ENCODE peak calls at places on chromosomes 16 and 17, in eight cellular contexts. One of them, this sample, is unnamed.

GRCh38 chr17:29789186-29790170 is 140.6 kb downstream of the SSH2 start:
- DNase-seq in NCI-H460: no peak
- DNase-seq in NCI-H1105 treated with DMSO at 0.1 percent for 48 hours: no peak
- DNase-seq in HT-29: no peak
- DNase-seq in H9: no peak
- DNase-seq in astrocyte of the cerebellum: no peak
- DNase-seq in dermis microvascular lymphatic vessel endothelial cell: no peak
- DNase-seq in fibroblast of mammary gland: no peak
- DNase-seq in this sample: no peak

GRCh38 chr17:77829871-77830799 is 128.4 kb upstream of the TNRC6C start:
- DNase-seq in NCI-H460: no peak
- DNase-seq in NCI-H1105 treated with DMSO at 0.1 percent for 48 hours: no peak
- DNase-seq in HT-29: no peak
- DNase-seq in H9: no peak
- DNase-seq in astrocyte of the cerebellum: peak
- DNase-seq in dermis microvascular lymphatic vessel endothelial cell: no peak
- DNase-seq in fibroblast of mammary gland: peak
- DNase-seq in this sample: peak

GRCh38 chr17:81249233-81250040 is 10.3 kb downstream of the NDUFAF8 start:
- DNase-seq in NCI-H460: no peak
- DNase-seq in NCI-H1105 treated with DMSO at 0.1 percent for 48 hours: no peak
- DNase-seq in HT-29: no peak
- DNase-seq in H9: no peak
- DNase-seq in astrocyte of the cerebellum: no peak
- DNase-seq in dermis microvascular lymphatic vessel endothelial cell: no peak
- DNase-seq in fibroblast of mammary gland: peak
- DNase-seq in this sample: no peak

GRCh38 chr16:70430667-70431536 is 8.0 kb downstream of the ST3GAL2 start:
- DNase-seq in NCI-H460: no peak
- DNase-seq in NCI-H1105 treated with DMSO at 0.1 percent for 48 hours: no peak
- DNase-seq in HT-29: peak
- DNase-seq in H9: peak
- DNase-seq in astrocyte of the cerebellum: no peak
- DNase-seq in dermis microvascular lymphatic vessel endothelial cell: peak
- DNase-seq in fibroblast of mammary gland: peak
- DNase-seq in this sample: no peak

GRCh38 chr17:72545756-72546155 is 424.9 kb downstream of the SOX9 start:
- DNase-seq in NCI-H460: no peak
- DNase-seq in NCI-H1105 treated with DMSO at 0.1 percent for 48 hours: no peak
- DNase-seq in HT-29: no peak
- DNase-seq in H9: no peak
- DNase-seq in astrocyte of the cerebellum: no peak
- DNase-seq in dermis microvascular lymphatic vessel endothelial cell: no peak
- DNase-seq in fibroblast of mammary gland: peak
- DNase-seq in this sample: no peak

GRCh38 chr17:48492401-48493298 is 38.2 kb downstream of the HOXB1 start:
- DNase-seq in NCI-H460: peak
- DNase-seq in NCI-H1105 treated with DMSO at 0.1 percent for 48 hours: peak
- DNase-seq in HT-29: peak
- DNase-seq in H9: peak
- DNase-seq in astrocyte of the cerebellum: no peak
- DNase-seq in dermis microvascular lymphatic vessel endothelial cell: peak
- DNase-seq in fibroblast of mammary gland: peak
- DNase-seq in this sample: no peak

GRCh38 chr16:31427441-31428276 is 501 bp downstream of the COX6A2 start:
- DNase-seq in NCI-H460: no peak
- DNase-seq in NCI-H1105 treated with DMSO at 0.1 percent for 48 hours: no peak
- DNase-seq in HT-29: no peak
- DNase-seq in H9: peak
- DNase-seq in astrocyte of the cerebellum: no peak
- DNase-seq in dermis microvascular lymphatic vessel endothelial cell: no peak
- DNase-seq in fibroblast of mammary gland: peak
- DNase-seq in this sample: no peak

GRCh38 chr16:57144027-57144426 is 41.8 kb downstream of the PSME3IP1 start:
- DNase-seq in NCI-H460: no peak
- DNase-seq in NCI-H1105 treated with DMSO at 0.1 percent for 48 hours: no peak
- DNase-seq in HT-29: no peak
- DNase-seq in H9: no peak
- DNase-seq in astrocyte of the cerebellum: no peak
- DNase-seq in dermis microvascular lymphatic vessel endothelial cell: no peak
- DNase-seq in fibroblast of mammary gland: no peak
- DNase-seq in this sample: no peak

GRCh38 chr16:23508589-23509440 is 1.5 kb downstream of the GGA2 start:
- DNase-seq in NCI-H460: no peak
- DNase-seq in NCI-H1105 treated with DMSO at 0.1 percent for 48 hours: no peak
- DNase-seq in HT-29: peak
- DNase-seq in H9: peak
- DNase-seq in astrocyte of the cerebellum: no peak
- DNase-seq in dermis microvascular lymphatic vessel endothelial cell: no peak
- DNase-seq in fibroblast of mammary gland: peak
- DNase-seq in this sample: no peak

GRCh38 chr16:55709801-55710200 is 54.0 kb downstream of the SLC6A2 start:
- DNase-seq in NCI-H460: no peak
- DNase-seq in NCI-H1105 treated with DMSO at 0.1 percent for 48 hours: no peak
- DNase-seq in HT-29: no peak
- DNase-seq in H9: no peak
- DNase-seq in astrocyte of the cerebellum: no peak
- DNase-seq in dermis microvascular lymphatic vessel endothelial cell: no peak
- DNase-seq in fibroblast of mammary gland: no peak
- DNase-seq in this sample: no peak

GRCh38 chr16:10325783-10326543 is 59.9 kb upstream of the ATF7IP2 start:
- DNase-seq in NCI-H460: no peak
- DNase-seq in NCI-H1105 treated with DMSO at 0.1 percent for 48 hours: no peak
- DNase-seq in HT-29: no peak
- DNase-seq in H9: no peak
- DNase-seq in astrocyte of the cerebellum: no peak
- DNase-seq in dermis microvascular lymphatic vessel endothelial cell: no peak
- DNase-seq in fibroblast of mammary gland: no peak
- DNase-seq in this sample: no peak

GRCh38 chr16:66103245-66103644 is 263.2 kb upstream of the CDH5 start:
- DNase-seq in NCI-H460: no peak
- DNase-seq in NCI-H1105 treated with DMSO at 0.1 percent for 48 hours: no peak
- DNase-seq in HT-29: no peak
- DNase-seq in H9: no peak
- DNase-seq in astrocyte of the cerebellum: no peak
- DNase-seq in dermis microvascular lymphatic vessel endothelial cell: no peak
- DNase-seq in fibroblast of mammary gland: peak
- DNase-seq in this sample: no peak

GRCh38 chr17:40577611-40578065 is 12.4 kb upstream of the CCR7 start:
- DNase-seq in NCI-H460: no peak
- DNase-seq in NCI-H1105 treated with DMSO at 0.1 percent for 48 hours: no peak
- DNase-seq in HT-29: no peak
- DNase-seq in H9: no peak
- DNase-seq in astrocyte of the cerebellum: no peak
- DNase-seq in dermis microvascular lymphatic vessel endothelial cell: no peak
- DNase-seq in fibroblast of mammary gland: no peak
- DNase-seq in this sample: no peak

GRCh38 chr16:1990336-1991134 is 765 bp downstream of the SYNGR3 start:
- DNase-seq in NCI-H460: no peak
- DNase-seq in NCI-H1105 treated with DMSO at 0.1 percent for 48 hours: peak
- DNase-seq in HT-29: no peak
- DNase-seq in H9: peak
- DNase-seq in astrocyte of the cerebellum: no peak
- DNase-seq in dermis microvascular lymphatic vessel endothelial cell: no peak
- DNase-seq in fibroblast of mammary gland: no peak
- DNase-seq in this sample: no peak

GRCh38 chr17:78058001-78058400 is 70.6 kb downstream of the TMC6 start:
- DNase-seq in NCI-H460: no peak
- DNase-seq in NCI-H1105 treated with DMSO at 0.1 percent for 48 hours: no peak
- DNase-seq in HT-29: no peak
- DNase-seq in H9: no peak
- DNase-seq in astrocyte of the cerebellum: no peak
- DNase-seq in dermis microvascular lymphatic vessel endothelial cell: no peak
- DNase-seq in fibroblast of mammary gland: no peak
- DNase-seq in this sample: no peak